ENCODE peak calls at places on chromosomes 12 and 14, in five cellular contexts. T is astrocyte of the cerebellum, I is HS-5, M is ureter, G is MCF 10A. W is an unnamed sample.

GRCh38 chr14:104301731-104302460 is 163.5 kb downstream of the KIF26A start:
- DNase-seq in T (no peak), G (no peak), M (no peak), I (no peak), W (no peak)

GRCh38 chr12:25811656-25812126 is 146.8 kb upstream of the RASSF8 start:
- DNase-seq in I (no peak), M (no peak), G (peak), T (no peak), W (no peak)

GRCh38 chr14:68975667-68976066 is 3.4 kb downstream of the ACTN1 start:
- DNase-seq in M (peak), I (no peak), T (no peak), G (peak), W (no peak)

GRCh38 chr12:89236748-89237428 is 115.4 kb downstream of the DUSP6 start:
- DNase-seq in I (no peak), T (no peak), G (no peak), M (no peak), W (no peak)

GRCh38 chr14:59631237-59631636 is 54.6 kb upstream of the CCDC175 start:
- DNase-seq in I (no peak), T (no peak), M (no peak), G (peak), W (no peak)

GRCh38 chr14:29716150-29716549 is 211.5 kb downstream of the PRKD1 start:
- DNase-seq in T (no peak), G (peak), I (no peak), M (no peak), W (no peak)

GRCh38 chr12:6766651-6767300 is 613 bp downstream of the PTMS start:
- DNase-seq in G (peak), T (no peak), M (peak), I (no peak), W (no peak)

GRCh38 chr12:39294712-39295111 is 148.2 kb downstream of the KIF21A start:
- DNase-seq in M (no peak), G (no peak), T (no peak), I (no peak), W (no peak)

GRCh38 chr12:88163371-88163770 is 21.3 kb downstream of the TMTC3 start:
- DNase-seq in M (no peak), T (no peak), I (no peak), G (no peak), W (no peak)

GRCh38 chr12:128644664-128645296 is 179.0 kb downstream of the SLC15A4 start:
- DNase-seq in G (peak), T (no peak), I (no peak), M (no peak), W (no peak)

GRCh38 chr14:94880140-94880539 is 110.2 kb upstream of the GSC start:
- DNase-seq in T (no peak), I (no peak), M (no peak), G (no peak), W (no peak)

GRCh38 chr12:88681271-88681670 is 101.0 kb upstream of the KITLG start:
- DNase-seq in G (no peak), M (no peak), T (no peak), I (no peak), W (no peak)